ENCODE peak calls at places on chromosomes 2 and 18, in six cellular contexts. U is endothelial cell of umbilical vein, A is ovary, P is breast epithelium, V is A549, F is thyroid gland. T is an unnamed sample. For H3K4me1, the result is how much of the 10 kb centered on the place peaks cover.

GRCh38 chr2:231680284-231680991 is 27.9 kb upstream of the PTMA start:
- DNase-seq in P (peak), U (no peak), F (peak), V (no peak), A (peak), T (no peak)

GRCh38 chr2:135490381-135490780 is 40.6 kb downstream of the ZRANB3 start:
- DNase-seq in U (no peak), A (no peak), V (no peak), P (no peak), F (no peak), T (no peak)

GRCh38 chr18:79507076-79507545 is 111.4 kb downstream of the NFATC1 start:
- DNase-seq in A (peak), U (peak), P (peak), F (peak), V (no peak), T (peak)

GRCh38 chr18:3869848-3870247 is 419.9 kb downstream of the TGIF1 start:
- DNase-seq in F (no peak), V (peak), P (no peak), A (no peak), U (peak), T (no peak)

GRCh38 chr18:30175061-30175574 is 867.4 kb downstream of the DSC3 start:
- DNase-seq in P (no peak), V (no peak), U (no peak), F (no peak), A (no peak), T (no peak)

GRCh38 chr2:71538241-71538640 is 84.9 kb downstream of the DYSF start:
- DNase-seq in F (no peak), V (no peak), P (no peak), A (no peak), U (no peak), T (no peak)

GRCh38 chr18:79496237-79496977 is 100.7 kb downstream of the NFATC1 start:
- DNase-seq in A (no peak), V (no peak), P (no peak), U (no peak), F (no peak), T (no peak)

GRCh38 chr2:11092693-11093335 is 62.5 kb upstream of the SLC66A3 start:
- DNase-seq in A (no peak), F (no peak), P (no peak), V (no peak), U (no peak), T (no peak)

GRCh38 chr2:64145760-64146159 is 1.5 kb upstream of the PELI1 start:
- DNase-seq in F (no peak), V (no peak), U (no peak), P (no peak), A (no peak), T (no peak)

GRCh38 chr2:86293612-86294011 is 43.8 kb downstream of the REEP1 start:
- DNase-seq in P (no peak), A (no peak), F (no peak), V (no peak), U (no peak), T (no peak)

GRCh38 chr2:8515390-8515761 is 166.5 kb upstream of the ID2 start:
- DNase-seq in A (no peak), P (peak), F (peak), V (no peak), U (no peak), T (no peak)

GRCh38 chr2:213122730-213123129 is 28.7 kb downstream of the IKZF2 start:
- DNase-seq in F (no peak), V (no peak), U (no peak), P (no peak), A (no peak), T (no peak)
- H3K4me1 ChIP-seq in F (under half), V (under half), U (under half), P (under half), A (under half), T (under half)

GRCh38 chr2:133753665-133754064 is 185.4 kb upstream of the NCKAP5 start:
- DNase-seq in P (no peak), V (no peak), A (no peak), U (no peak), F (peak), T (no peak)
- TF ChIP-seq POLR2A in P (no peak), V (no peak), A (no peak), U (no peak), F (no peak), T (no peak)

GRCh38 chr2:229104026-229104425 is 167.1 kb downstream of the PID1 start:
- DNase-seq in V (no peak), P (no peak), A (no peak), F (no peak), U (no peak), T (no peak)
- TF ChIP-seq CTCF in V (no peak), P (no peak), A (no peak), F (no peak), U (no peak), T (no peak)

DNA sequence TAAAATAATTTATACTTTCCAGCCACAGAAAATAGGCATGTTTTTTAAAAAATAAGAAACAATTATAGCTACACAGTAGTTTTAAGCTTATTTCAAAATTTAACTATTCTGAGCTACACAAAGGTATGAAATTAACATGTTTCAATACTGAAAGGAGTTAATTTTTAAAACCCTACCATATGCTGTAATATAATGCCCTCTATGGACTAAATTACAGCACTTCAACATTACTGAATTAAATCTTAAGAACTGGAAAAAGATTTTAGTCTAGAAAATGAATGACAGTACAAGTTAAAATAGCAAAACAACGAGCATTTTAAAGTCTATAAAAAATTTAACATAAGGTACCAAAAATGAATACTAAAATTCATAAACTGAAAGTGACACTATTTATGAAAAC is 36.3 kb downstream of the RTN4 start:
- DNase-seq in V (no peak), A (no peak), P (no peak), U (no peak), F (no peak), T (no peak)
- H3K4me1 ChIP-seq in V (half or more), A (under half), P (under half), U (half or more), F (under half), T (under half)

GRCh38 chr18:41949206-41949920 is 5.7 kb upstream of the PIK3C3 start:
- DNase-seq in P (no peak), V (peak), F (no peak), A (no peak), U (no peak), T (no peak)

GRCh38 chr18:41955688-41956087 is 654 bp downstream of the PIK3C3 start:
- DNase-seq in A (no peak), U (no peak), F (no peak), V (no peak), P (no peak), T (no peak)

GRCh38 chr18:41959045-41959444 is 4.0 kb downstream of the PIK3C3 start:
- DNase-seq in P (no peak), U (no peak), F (no peak), A (no peak), V (no peak), T (no peak)

GRCh38 chr18:41954827-41955613 is at the start of gene PIK3C3:
- DNase-seq in U (peak), A (peak), F (peak), P (peak), V (peak), T (peak)
- TF ChIP-seq POLR2A in U (peak), A (no peak), F (peak), P (no peak), V (peak), T (no peak)

DNA sequence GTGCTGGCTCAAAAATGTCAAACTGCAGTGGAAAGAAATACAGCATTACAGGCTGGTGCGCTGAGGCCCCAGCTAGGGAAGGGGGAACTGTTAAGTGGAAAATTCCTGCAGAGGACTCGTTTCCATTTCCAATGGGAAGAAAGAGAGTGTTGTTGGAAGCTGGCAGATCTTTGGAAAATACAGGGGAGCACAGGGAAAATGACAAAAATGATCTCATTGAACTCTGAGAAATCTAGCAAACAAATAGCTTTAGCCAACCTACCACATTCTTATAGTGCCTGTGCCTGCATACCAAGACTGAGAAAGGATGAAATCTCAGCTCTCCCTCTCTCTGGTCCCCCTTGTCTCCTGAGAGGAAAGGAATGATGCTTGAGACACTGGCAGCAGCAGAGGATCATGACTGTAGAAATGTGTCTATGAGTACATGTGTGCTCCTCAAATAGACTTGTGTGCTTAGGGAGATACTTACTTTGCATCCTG is 632.5 kb downstream of the NYAP2 start:
- DNase-seq in P (no peak), A (no peak), F (no peak), U (no peak), V (no peak), T (no peak)
- TF ChIP-seq CTCF in P (no peak), A (no peak), F (no peak), U (no peak), V (no peak), T (no peak)

DNA sequence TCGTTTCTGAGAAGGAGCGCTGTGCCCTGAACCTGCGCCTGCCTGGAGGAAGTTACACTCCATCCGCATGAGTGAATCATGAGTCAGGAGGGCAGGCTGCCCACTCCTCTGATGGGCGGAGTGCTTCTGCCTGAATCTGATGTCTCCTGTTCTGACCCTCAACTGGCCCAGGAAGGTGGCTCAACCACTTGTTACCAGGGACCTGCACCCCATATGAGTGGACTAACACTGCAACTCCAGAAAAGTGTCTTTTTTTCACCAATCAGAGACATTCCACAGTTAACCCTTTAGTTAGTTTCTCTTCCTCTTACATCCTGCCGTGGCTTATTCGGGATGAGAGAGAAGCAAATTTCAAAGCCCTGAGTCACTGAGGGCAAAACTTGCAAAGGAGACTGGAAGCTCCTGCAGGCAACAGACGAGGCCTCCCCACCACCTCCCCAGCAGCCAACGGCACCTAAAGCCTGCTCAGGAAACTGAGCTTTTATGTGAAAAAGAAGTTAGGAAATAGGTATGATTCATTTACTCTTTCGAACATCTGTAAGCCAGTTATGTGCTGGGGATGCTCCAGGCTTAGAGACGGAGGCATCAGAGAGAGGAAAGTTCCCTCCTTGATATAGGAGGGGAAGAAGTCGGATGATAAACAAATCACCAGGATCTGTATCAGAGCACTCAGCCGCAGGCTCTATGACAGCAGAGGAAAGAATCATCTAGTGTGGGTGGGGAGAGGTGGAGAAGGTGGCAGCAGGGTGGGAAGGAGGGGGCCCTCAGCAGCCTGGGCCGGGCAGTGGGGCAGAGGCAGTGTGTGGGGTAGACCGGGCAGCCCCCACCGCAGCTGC is 31.0 kb downstream of the MBP start:
- DNase-seq in U (peak), A (peak), F (peak), P (peak), V (peak), T (peak)
- H3K4me1 ChIP-seq in U (under half), A (under half), F (under half), P (under half), V (half or more), T (under half)

DNA sequence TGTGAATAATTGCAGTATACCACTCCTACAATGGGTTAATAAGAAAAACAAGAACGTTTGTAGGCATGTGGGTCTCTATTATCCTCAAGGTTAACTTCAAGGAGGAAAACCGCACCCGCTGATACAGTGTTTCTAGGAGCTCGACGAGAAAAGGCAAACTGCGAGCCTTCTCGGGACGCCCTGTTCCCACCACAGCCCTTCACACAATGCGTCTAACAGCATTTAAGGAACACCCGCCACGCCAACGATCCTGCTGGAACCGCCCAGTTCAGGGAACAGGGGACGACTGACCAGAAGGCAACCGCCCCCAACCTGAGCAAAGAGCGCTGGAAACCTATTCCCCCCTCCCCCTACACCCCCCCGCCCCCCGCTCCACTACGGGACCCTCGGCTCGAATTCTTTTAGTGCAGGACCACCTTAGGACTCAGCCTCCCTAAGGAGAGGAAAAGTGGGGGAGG is 710 bp upstream of the TMSB10 start:
- DNase-seq in U (peak), F (peak), A (peak), V (peak), P (peak), T (peak)
- TF ChIP-seq POLR2A in U (no peak), F (peak), A (peak), V (peak), P (no peak), T (peak)

DNA sequence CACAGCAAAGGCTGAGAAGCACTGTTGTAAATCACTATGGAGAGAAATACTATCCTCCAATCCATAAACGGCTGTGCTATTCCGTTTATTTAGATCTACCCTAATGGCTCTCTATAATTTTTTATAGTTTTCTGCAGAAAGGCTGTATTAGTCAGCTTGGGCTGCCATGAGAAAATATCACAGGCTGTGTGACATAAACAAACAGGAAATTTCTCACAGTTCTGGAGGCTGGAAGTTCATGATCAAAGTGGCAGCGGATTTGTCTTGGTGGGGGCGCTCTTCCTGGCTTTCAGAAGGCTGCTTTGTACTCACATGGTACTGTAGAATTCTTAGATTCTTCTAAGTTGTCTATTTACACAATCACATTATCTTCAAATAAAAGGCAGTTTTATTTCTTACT is 44.1 kb downstream of the C1D start:
- DNase-seq in V (no peak), A (no peak), P (no peak), U (peak), F (no peak), T (no peak)
- TF ChIP-seq CTCF in V (no peak), A (no peak), P (no peak), U (no peak), F (no peak), T (no peak)

GRCh38 chr2:238557431-238557830 is 130.7 kb downstream of the ASB1 start:
- DNase-seq in U (no peak), A (no peak), V (no peak), P (no peak), F (no peak), T (no peak)
- H3K4me1 ChIP-seq in U (under half), A (under half), V (under half), P (under half), F (under half), T (under half)

T was measured in uterus.